ENCODE peak calls at places on chromosomes 3 and 15, in seven cellular contexts. U is heart left ventricle, C is choroid plexus epithelial cell, N is lower lobe of right lung, P is lung, S is stomach, T is NB4. I is an unnamed sample.

GRCh38 chr3:190064112-190064511 is 56.6 kb downstream of the P3H2 start:
- DNase-seq in U (no peak), C (peak), N (no peak), P (peak), S (peak), T (no peak), I (peak)

GRCh38 chr3:127735767-127736693 is 63.3 kb downstream of the ABTB1 start:
- DNase-seq in U (peak), C (peak), N (no peak), P (no peak), S (no peak), T (no peak), I (peak)

GRCh38 chr3:119741701-119742100 is 38.9 kb downstream of the CFAP91 start:
- DNase-seq in U (no peak), C (no peak), N (no peak), P (no peak), S (no peak), T (peak), I (no peak)

GRCh38 chr15:79004336-79004735 is 59.5 kb upstream of the CTSH start:
- DNase-seq in U (no peak), C (peak), N (no peak), P (no peak), S (no peak), T (peak), I (peak)

GRCh38 chr15:63601727-63602185 is 4.6 kb downstream of the FBXL22 start:
- DNase-seq in U (no peak), C (no peak), N (no peak), P (no peak), S (no peak), T (no peak), I (no peak)

GRCh38 chr15:72967397-72967796 is 84.9 kb upstream of the NEO1 start:
- DNase-seq in U (no peak), C (no peak), N (no peak), P (no peak), S (no peak), T (no peak), I (no peak)

GRCh38 chr3:51269466-51269865 is 115.6 kb upstream of the MANF start:
- DNase-seq in U (no peak), C (peak), N (no peak), P (no peak), S (no peak), T (no peak), I (peak)

GRCh38 chr3:150049317-150049716 is 78.6 kb upstream of the PFN2 start:
- DNase-seq in U (no peak), C (no peak), N (no peak), P (no peak), S (no peak), T (no peak), I (peak)

GRCh38 chr15:41969851-41970431 is 2.4 kb downstream of the EHD4 start:
- DNase-seq in U (no peak), C (no peak), N (no peak), P (no peak), S (peak), T (peak), I (no peak)

GRCh38 chr3:146250449-146251382 is at the start of gene PLSCR4:
- DNase-seq in U (peak), C (peak), N (peak), P (peak), S (peak), T (no peak), I (peak)
- TF ChIP-seq CTCF in U (no peak), C (no peak), N (no peak), P (no peak), S (no peak), T (no peak), I (no peak)

DNA sequence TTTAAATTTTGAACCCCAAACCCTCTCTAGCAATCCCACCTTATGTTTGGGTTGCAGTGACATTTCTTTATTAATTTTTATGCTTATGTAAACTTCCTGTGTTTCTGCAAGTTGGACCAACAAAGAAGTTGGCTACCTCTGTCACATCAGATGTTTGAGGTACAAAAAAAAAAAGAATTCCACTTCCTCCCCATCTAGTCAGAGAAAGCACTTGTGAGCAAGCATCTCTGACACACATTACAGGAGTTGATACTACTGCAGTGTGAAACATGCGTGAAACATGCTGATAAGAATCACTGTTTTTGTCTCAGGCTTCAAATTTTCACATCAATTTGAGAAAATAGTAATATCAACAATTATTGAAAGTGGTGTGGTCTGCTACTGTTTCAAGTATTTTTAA is 1.3 kb downstream of the SCAANT1 start:
- DNase-seq in U (no peak), C (no peak), N (no peak), P (no peak), S (no peak), T (peak), I (peak)
- H3K4me3 ChIP-seq in U (peak), C (no peak), N (peak), P (no peak), S (peak), T (peak), I (peak)

GRCh38 chr3:81216192-81216591 is 545.3 kb downstream of the GBE1 start:
- DNase-seq in U (no peak), C (peak), N (no peak), P (no peak), S (no peak), T (no peak), I (peak)

GRCh38 chr3:81214626-81215025 is 546.8 kb downstream of the GBE1 start:
- DNase-seq in U (no peak), C (peak), N (no peak), P (no peak), S (no peak), T (no peak), I (peak)

DNA sequence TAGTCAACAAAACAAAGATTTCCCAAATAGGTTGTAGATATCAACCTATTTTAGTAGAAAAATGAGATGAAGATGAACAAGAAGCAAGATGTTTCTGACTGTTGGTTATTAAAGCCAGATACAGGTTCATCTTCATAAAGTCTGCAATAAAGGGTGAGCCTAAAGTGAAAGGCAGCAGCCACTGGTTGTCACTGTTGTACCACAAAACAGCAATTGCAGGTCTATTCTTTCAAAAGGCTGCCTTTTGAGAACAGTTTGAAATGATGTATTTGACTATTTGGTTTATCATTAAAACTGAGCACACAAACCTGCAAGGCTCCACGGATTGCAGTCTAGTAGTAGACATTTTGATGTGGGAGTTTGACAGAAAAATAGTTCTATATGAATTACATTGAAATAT is 543.4 kb downstream of the GBE1 start:
- DNase-seq in U (no peak), C (peak), N (no peak), P (no peak), S (no peak), T (peak), I (peak)
- TF ChIP-seq CTCF in U (no peak), C (peak), N (peak), P (no peak), S (no peak), T (no peak), I (peak)

DNA sequence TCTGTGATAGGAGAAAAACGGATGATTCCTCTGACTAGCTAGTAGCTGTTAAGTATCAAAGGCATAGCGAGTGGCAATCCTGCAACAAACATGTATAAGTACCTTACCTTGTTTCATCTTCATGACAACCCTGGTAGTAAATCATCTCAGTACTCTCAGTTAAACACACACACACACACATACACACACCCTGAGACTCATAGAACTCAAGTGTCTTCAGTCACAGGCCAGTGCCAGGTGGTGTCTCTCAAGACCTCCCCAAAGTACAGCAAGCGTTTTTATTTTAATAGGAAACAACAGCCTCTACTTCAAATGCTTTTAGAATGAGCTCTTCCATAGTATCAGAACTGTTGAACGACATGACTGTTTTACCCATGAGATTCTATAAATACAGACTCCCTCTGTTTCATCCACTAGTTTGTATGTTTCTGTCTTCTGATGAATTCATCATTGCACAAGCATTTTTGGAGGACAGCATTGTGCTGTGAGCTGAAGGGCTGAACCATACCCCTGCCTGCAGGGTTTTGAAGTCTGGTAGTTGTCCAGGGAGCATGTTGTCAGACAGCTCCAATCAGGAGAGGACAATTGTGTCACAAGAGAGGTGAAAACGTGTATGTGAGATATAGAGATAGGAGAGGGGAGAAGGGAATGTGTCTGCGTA is 200.9 kb upstream of the BCL6 start:
- DNase-seq in U (no peak), C (peak), N (no peak), P (no peak), S (no peak), T (no peak), I (peak)
- H3K4me3 ChIP-seq in U (no peak), C (no peak), N (no peak), P (no peak), S (no peak), T (no peak), I (no peak)

GRCh38 chr15:70355275-70355795 is 257.6 kb upstream of the TLE3 start:
- DNase-seq in U (no peak), C (no peak), N (no peak), P (peak), S (no peak), T (no peak), I (no peak)
- TF ChIP-seq CTCF in U (no peak), C (peak), N (no peak), P (no peak), S (no peak), T (no peak), I (peak)

DNA sequence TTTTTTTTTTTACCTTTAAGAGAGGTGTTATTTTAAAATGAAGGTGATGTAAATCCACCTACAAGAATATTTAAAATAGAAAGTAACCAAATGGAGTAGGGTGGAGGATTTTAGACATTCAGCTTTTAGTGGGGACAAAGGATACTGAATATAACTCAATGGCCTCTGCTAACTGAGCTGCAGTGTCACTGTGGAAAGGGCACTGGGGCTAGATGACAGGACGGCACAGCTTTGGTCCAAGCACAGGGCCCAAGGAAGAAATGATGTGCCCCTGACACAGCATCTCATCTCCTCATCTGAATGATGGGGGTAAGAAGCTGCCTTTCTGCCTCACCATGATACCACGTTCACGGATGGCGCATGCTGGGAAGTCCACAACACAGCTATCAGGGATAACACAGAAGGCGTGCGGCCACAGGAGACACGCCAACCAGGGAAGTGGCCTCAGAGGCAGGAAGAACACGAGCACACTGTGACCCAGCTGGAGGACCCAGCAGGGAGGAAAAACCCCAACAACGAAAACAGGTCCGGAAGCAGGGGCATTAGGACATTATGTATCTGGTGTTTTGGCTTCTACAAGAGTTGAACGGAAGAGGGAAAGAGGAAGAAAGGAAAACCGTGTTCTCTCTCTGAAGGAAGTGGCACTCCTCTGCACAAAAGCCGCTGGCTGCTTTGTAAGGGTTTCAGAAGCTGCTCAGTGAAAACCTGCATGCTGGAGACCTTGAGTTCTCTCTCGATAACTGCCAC is 62.0 kb downstream of the HACD2 start:
- DNase-seq in U (peak), C (no peak), N (no peak), P (no peak), S (no peak), T (no peak), I (no peak)
- H3K4me3 ChIP-seq in U (no peak), C (no peak), N (no peak), P (no peak), S (no peak), T (no peak), I (no peak)

GRCh38 chr15:48647963-48648362 is 2.5 kb upstream of the FBN1 start:
- DNase-seq in U (no peak), C (peak), N (no peak), P (no peak), S (no peak), T (no peak), I (peak)
- TF ChIP-seq CTCF in U (no peak), C (peak), N (no peak), P (no peak), S (no peak), T (no peak), I (peak)

GRCh38 chr3:45011756-45012441 is 14.2 kb upstream of the CLEC3B start:
- DNase-seq in U (peak), C (peak), N (peak), P (peak), S (peak), T (no peak), I (peak)
- H3K4me3 ChIP-seq in U (no peak), C (peak), N (no peak), P (no peak), S (no peak), T (no peak), I (no peak)

GRCh38 chr3:377158-377561 is 180.6 kb downstream of the CHL1 start:
- DNase-seq in U (no peak), C (peak), N (no peak), P (no peak), S (no peak), T (peak), I (peak)
- TF ChIP-seq CTCF in U (no peak), C (peak), N (peak), P (no peak), S (no peak), T (no peak), I (peak)

I was measured in fibroblast of mammary gland.